ENCODE peak calls at places on chromosomes 12 and 14, in four cellular contexts. O is GM23338, C is kidney epithelial cell, G is heart left ventricle. Y is an unnamed sample.
A peak's percentile ranks its signal among the peaks of the same experiment; 100 is the strongest.

GRCh38 chr12:53051881-53052412 is 2.1 kb downstream of the TNS2 start:
- DNase-seq in G (no peak), O (no peak), C (no peak), Y (no peak)

GRCh38 chr12:66678640-66679268 is at the start of gene GRIP1:
- DNase-seq in C (no peak), G (no peak), O (peak; percentile 27), Y (no peak)

GRCh38 chr12:69623970-69624369 is 13.3 kb upstream of the LRRC10 start:
- DNase-seq in O (no peak), C (no peak), G (peak; percentile 85), Y (no peak)

GRCh38 chr12:51897181-51897580 is 9.3 kb downstream of the ANKRD33 start:
- DNase-seq in G (peak; percentile 69), O (no peak), C (no peak), Y (no peak)

GRCh38 chr14:85534435-85534834 is 4.5 kb downstream of the FLRT2 start:
- DNase-seq in G (no peak), O (peak; percentile 45), C (no peak), Y (no peak)

GRCh38 chr12:120834489-120835303 is 69.5 kb downstream of the SPPL3 start:
- DNase-seq in O (no peak), G (no peak), C (no peak), Y (no peak)

GRCh38 chr14:102317564-102318248 is 1.8 kb upstream of the ZNF839 start:
- DNase-seq in G (no peak), C (no peak), O (peak; percentile 48), Y (no peak)

GRCh38 chr12:59182191-59182590 is 261.9 kb upstream of the LRIG3 start:
- DNase-seq in O (no peak), C (no peak), G (no peak), Y (no peak)

GRCh38 chr14:22099942-22100763 is 426.5 kb upstream of the OR4E1 start:
- DNase-seq in C (peak; percentile 51), G (peak; percentile 62), O (peak; percentile 92), Y (no peak)

GRCh38 chr14:65230287-65230728 is 128.0 kb upstream of the MAX start:
- DNase-seq in G (no peak), O (no peak), C (no peak), Y (no peak)

GRCh38 chr14:65231286-65231980 is 129.1 kb upstream of the MAX start:
- DNase-seq in O (no peak), C (no peak), G (no peak), Y (no peak)

GRCh38 chr14:65228436-65228835 is 126.1 kb upstream of the MAX start:
- DNase-seq in O (no peak), G (no peak), C (no peak), Y (no peak)

GRCh38 chr14:65228956-65229355 is 126.6 kb upstream of the MAX start:
- DNase-seq in O (no peak), C (no peak), G (no peak), Y (no peak)

DNA sequence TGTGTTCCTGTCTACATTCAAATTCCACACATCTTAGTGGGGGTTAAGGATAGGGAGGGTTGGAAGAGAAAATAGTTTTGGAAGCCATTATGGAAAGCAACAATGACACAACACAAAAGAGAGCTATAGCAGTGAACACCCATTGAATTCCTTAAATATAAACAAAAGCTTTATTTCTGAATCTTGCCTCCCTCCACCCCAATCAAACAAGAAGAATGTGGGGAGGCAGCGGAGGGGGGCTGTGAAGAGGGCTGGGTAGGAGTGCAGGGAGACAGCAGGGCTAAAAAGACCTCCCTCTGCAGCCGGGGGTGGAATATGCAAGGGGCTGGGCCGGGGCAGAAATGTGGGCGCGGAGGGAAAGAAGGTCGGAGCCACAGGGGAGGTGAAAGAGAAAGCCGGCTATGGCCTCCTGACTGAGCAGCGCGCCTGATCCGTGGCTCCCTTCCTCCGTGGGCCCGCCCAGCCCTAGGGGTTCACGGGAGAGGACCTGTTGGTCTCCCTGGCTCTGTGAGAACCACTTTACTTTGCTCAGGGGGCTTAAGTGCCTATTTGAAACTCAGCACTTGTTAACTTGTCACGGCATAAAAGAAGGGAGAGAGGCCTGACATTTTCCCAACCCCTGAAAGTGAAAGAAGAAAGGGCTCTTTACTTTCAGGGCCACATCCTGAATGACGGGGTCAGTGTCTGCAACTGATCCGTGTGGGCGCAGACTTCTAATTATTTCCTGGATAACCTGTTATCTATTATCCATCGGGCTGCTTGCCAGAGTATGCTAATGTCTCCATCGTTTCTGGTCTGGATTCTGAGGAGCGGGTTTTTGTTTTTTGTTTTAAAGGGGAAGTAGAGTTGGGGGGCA is 127.3 kb upstream of the MAX start:
- DNase-seq in G (peak; percentile 72), O (peak; percentile 71), C (no peak), Y (no peak)
- H3K4me3 ChIP-seq in G (peak overlapping the region; percentile 12), O (peak overlapping the region; percentile 42), C (no peak overlapping the region), Y (no peak overlapping the region)

GRCh38 chr14:106491851-106492250 is 965.5 kb downstream of the TMEM121 start:
- DNase-seq in O (peak; percentile 20), G (no peak), C (no peak), Y (no peak)
- TF ChIP-seq CTCF in O (peak; percentile 26), G (no peak), C (peak; percentile 13), Y (no peak)

DNA sequence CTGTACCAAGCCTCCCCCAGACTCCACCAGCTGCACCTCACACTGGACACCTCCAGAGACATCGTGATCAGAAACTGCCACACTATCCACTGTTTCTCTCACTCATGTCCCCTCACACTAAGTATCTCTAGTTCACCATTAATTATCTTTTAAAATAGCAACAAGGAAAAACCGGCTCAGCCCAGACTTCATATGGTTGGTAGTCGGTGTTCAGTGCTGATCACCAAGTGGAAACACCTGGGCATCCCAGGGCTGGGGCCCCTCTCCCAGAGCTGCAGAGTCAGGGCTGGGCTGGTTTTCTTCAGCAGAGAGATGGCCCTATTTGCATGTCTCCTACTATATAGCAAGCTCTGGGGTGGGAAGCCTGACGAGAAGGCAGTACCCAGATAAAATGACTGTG is 1140.0 kb downstream of the TMEM121 start:
- DNase-seq in C (no peak), O (no peak), G (no peak), Y (no peak)
- H3K27me3 ChIP-seq in C (no peaks in the 10 kb centered on the region), O (no peaks in the 10 kb centered on the region), G (no peaks in the 10 kb centered on the region), Y (no peaks in the 10 kb centered on the region)

DNA sequence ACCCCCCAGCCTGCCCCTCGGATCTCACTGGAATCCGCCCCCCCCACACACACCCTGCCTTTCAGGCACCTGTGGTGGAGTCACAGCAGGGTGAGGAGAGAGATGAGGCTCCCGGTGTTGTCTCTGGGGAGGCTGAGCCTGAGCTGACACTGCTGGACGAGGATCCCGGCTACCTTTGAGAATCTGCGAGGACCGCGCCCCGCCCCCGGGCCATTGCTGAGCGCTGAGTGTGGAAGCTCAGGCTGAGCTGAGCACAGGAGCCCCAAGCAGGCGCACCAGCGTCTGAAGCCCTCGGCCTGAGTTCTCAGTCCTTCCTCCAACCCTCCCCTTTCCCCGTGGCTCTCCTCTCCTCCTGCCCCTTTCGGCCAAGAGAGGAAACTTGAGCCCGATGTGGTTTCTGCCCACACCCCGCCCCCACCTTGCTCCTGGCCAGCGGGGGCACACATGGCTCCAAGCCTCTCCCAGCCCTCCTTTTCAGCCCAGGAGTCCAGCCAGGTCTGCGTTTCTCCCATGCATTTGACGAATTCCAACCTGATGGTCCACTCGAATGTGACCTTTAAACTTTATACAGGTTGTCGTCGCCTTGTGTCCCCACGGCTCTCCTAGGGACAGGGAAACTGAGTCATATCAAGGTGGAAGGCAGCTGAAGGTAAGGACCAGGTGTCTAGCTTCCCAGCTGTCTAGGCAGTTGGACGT is at the start of gene NFE2:
- DNase-seq in O (peak; percentile 92), G (peak; percentile 72), C (no peak), Y (no peak)
- H3K4me3 ChIP-seq in O (peak within 1 kb of the TSS; percentile 71), G (no peak within 1 kb of the TSS), C (no peak within 1 kb of the TSS), Y (peak within 1 kb of the TSS; percentile 25)

GRCh38 chr12:108850854-108851573 is 6.4 kb downstream of the SSH1 start:
- DNase-seq in C (no peak), O (no peak), G (peak; percentile 81), Y (no peak)
- TF ChIP-seq CTCF in C (no peak), O (no peak), G (peak; percentile 45), Y (no peak)

DNA sequence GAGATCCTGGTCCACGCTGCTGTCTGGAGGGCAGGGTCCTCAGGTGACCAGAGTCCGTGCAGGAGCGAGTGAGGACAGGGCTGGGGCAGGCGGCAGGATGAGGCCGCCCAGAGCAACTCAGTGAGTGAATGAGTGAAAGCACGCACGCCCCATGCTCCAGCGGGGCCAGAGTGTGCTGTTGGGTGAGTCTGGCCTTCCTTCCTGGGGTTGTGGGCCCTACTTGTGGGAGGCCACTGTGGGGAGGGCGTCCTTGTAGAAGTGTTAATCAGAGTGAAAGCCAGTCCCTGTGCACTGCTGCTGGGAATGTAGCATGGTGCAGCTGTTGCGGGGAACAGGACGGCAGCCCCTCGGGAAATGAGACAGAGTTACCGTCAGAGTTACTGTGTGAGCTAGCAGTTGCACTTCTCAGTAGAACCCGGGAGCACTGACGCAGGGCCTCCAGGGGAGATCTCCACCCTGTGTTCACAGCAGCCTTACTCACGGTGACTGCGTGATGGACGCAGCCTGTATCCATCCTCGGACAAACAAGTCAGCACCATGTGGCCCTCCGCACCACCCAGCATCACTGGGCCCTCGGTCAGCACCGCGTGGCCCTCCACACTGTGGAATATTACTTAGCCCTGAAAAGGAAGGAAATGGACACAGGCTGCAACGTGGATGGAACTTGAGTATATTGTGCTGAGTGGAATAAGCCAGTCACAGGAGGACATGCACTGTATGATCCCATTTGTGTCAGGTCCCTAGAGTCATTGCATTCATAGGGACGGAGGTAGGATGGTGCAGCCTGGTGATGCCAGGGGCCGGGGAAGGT is 22.1 kb downstream of the PACS2 start:
- DNase-seq in O (no peak), G (no peak), C (no peak), Y (no peak)
- H3K27me3 ChIP-seq in O (no peaks in the 10 kb centered on the region), G (no peaks in the 10 kb centered on the region), C (no peaks in the 10 kb centered on the region), Y (no peaks in the 10 kb centered on the region)

DNA sequence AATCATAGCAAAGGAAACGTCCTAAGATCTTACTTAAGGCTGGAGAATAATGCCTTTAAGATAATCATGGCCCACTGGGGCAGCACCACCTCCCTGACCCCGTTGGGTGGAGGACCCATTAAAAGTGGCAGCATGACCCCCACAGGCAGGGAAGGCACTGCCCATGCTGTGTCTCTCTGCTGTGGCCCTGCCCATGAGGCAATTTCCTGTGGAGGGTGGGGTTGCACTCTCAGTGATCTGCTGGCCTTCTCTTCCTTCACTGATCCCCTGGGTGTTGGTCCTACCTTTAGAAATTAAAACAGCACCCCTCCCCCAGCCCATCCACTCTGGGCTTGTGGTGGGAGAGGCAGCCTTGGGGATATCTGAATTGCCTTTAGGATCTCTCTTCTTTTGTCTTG is 17.3 kb downstream of the KLRK1 start:
- DNase-seq in O (no peak), G (peak; percentile 69), C (no peak), Y (no peak)
- H3K4me3 ChIP-seq in O (no peak overlapping the region), G (no peak overlapping the region), C (no peak overlapping the region), Y (no peak overlapping the region)

GRCh38 chr12:90695415-90695814 is 259.6 kb downstream of the CCER1 start:
- DNase-seq in O (no peak), G (no peak), C (no peak), Y (no peak)

DNA sequence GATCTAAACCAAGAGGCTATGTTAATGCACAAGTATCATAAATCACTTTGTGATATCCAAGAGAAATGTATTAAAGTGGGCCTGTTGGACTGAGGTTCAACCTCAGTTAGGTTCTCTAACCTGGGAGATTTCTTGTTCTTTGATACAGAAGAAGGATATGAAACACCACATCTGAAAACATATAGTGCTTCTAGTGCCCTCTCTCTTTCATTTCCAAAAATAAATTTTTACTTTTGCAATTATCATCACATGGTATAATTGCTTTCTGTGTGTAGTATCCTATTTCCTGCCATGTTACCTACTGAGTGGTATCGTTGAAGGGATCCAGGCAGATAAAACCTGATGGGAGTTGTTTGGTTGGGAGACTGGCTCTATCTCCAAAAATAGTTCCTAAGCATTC is 264.9 kb downstream of the CCER1 start:
- DNase-seq in C (no peak), O (no peak), G (no peak), Y (no peak)
- TF ChIP-seq CTCF in C (no peak), O (no peak), G (no peak), Y (no peak)